ENCODE peak calls at places on chromosomes 5 and 9, in nine cellular contexts. G is RPMI7951, J is HL-60, H is HEK293T, K is NCI-H1694, Q is AML-193, F is DMS79 treated with DMSO at 0.1 percent for 48 hours, V is adipocyte, P is AG20443. X is an unnamed sample.

GRCh38 chr9:385818-386398 is 171.2 kb downstream of the DOCK8 start:
- DNase-seq in G (peak; percentile 3), J (no peak), H (peak; percentile 53), K (peak; percentile 80), Q (peak; percentile 17), F (peak; percentile 32), V (peak; percentile 84), P (peak; percentile 74), X (peak; percentile 52)

GRCh38 chr9:31608413-31608812 is 776.0 kb upstream of the ACO1 start:
- DNase-seq in G (no peak), J (no peak), H (no peak), K (no peak), Q (no peak), F (no peak), V (peak; percentile 76), P (no peak), X (peak; percentile 63)

GRCh38 chr9:97596906-97597305 is 36.3 kb downstream of the TSTD2 start:
- DNase-seq in G (no peak), J (no peak), H (no peak), K (peak; percentile 21), Q (no peak), F (no peak), V (no peak), P (no peak), X (no peak)

GRCh38 chr5:107743357-107744000 is 72.7 kb upstream of the EFNA5 start:
- DNase-seq in G (peak; percentile 68), J (no peak), H (no peak), K (no peak), Q (no peak), F (no peak), V (peak; percentile 73), P (peak; percentile 72), X (peak; percentile 75)

GRCh38 chr9:108671794-108672193 is 184.0 kb downstream of the ACTL7B start:
- DNase-seq in G (peak; percentile 40), J (no peak), H (no peak), K (no peak), Q (no peak), F (no peak), V (peak; percentile 58), P (peak; percentile 78), X (no peak)

GRCh38 chr9:98146101-98146991 is 27.3 kb upstream of the TRIM14 start:
- DNase-seq in G (peak; percentile 48), J (peak; percentile 89), H (no peak), K (no peak), Q (peak; percentile 95), F (peak; percentile 5), V (peak; percentile 73), P (peak; percentile 81), X (peak; percentile 56)

GRCh38 chr5:107502711-107503110 is 168.0 kb downstream of the EFNA5 start:
- DNase-seq in G (no peak), J (no peak), H (no peak), K (peak; percentile 95), Q (no peak), F (no peak), V (no peak), P (no peak), X (no peak)

GRCh38 chr9:90901933-90902332 is 100.3 kb downstream of the SYK start:
- DNase-seq in G (no peak), J (no peak), H (no peak), K (no peak), Q (no peak), F (no peak), V (no peak), P (no peak), X (no peak)

GRCh38 chr9:76618762-76619161 is 145.5 kb upstream of the PCA3 start:
- DNase-seq in G (peak; percentile 13), J (no peak), H (no peak), K (no peak), Q (no peak), F (no peak), V (peak; percentile 82), P (peak; percentile 78), X (no peak)

GRCh38 chr9:71634753-71635152 is 133.6 kb downstream of the CEMIP2 start:
- DNase-seq in G (no peak), J (no peak), H (no peak), K (no peak), Q (no peak), F (no peak), V (no peak), P (no peak), X (no peak)

GRCh38 chr5:142233083-142234032 is 91.5 kb downstream of the SPRY4 start:
- DNase-seq in G (no peak), J (no peak), H (no peak), K (no peak), Q (no peak), F (no peak), V (no peak), P (no peak), X (no peak)

GRCh38 chr9:116504893-116505480 is 182.1 kb upstream of the TRIM32 start:
- DNase-seq in G (no peak), J (no peak), H (no peak), K (no peak), Q (no peak), F (no peak), V (no peak), P (no peak), X (no peak)